ENCODE peak calls at places on chromosomes 2 and 18, in six cellular contexts. P is transverse colon, U is esophagus muscularis mucosa, C is uterus, N is A549, Z is lower lobe of right lung. S is an unnamed sample. For H3K4me1, the result is how much of the 10 kb centered on the place peaks cover.

GRCh38 chr2:8927510-8928456 is 75.7 kb downstream of the MBOAT2 start:
- DNase-seq in P (no peak), U (no peak), C (no peak), N (no peak), Z (no peak), S (no peak)

GRCh38 chr2:138182913-138183312 is 218.6 kb downstream of the HNMT start:
- DNase-seq in P (no peak), U (no peak), C (no peak), N (no peak), Z (no peak), S (no peak)

GRCh38 chr2:105068387-105068786 is 30.5 kb downstream of the MRPS9 start:
- DNase-seq in P (no peak), U (no peak), C (no peak), N (no peak), Z (no peak), S (no peak)

GRCh38 chr2:37934591-37935513 is 9.8 kb downstream of the RMDN2 start:
- DNase-seq in P (no peak), U (no peak), C (no peak), N (no peak), Z (no peak), S (no peak)

GRCh38 chr2:9153589-9153988 is 53.0 kb upstream of the ASAP2 start:
- DNase-seq in P (no peak), U (no peak), C (no peak), N (no peak), Z (no peak), S (no peak)

GRCh38 chr2:126623000-126623399 is 33.0 kb upstream of the GYPC start:
- DNase-seq in P (no peak), U (no peak), C (no peak), N (no peak), Z (no peak), S (no peak)

GRCh38 chr2:179861027-179861776 is at the start of gene ZNF385B:
- DNase-seq in P (peak), U (no peak), C (no peak), N (no peak), Z (peak), S (no peak)

GRCh38 chr18:63022429-63023022 is 297.0 kb downstream of the BCL2 start:
- DNase-seq in P (no peak), U (no peak), C (no peak), N (no peak), Z (no peak), S (no peak)

GRCh38 chr2:10235909-10236550 is 66.7 kb upstream of the HPCAL1 start:
- DNase-seq in P (no peak), U (no peak), C (no peak), N (no peak), Z (peak), S (no peak)

GRCh38 chr2:136727973-136728699 is 37.2 kb upstream of the THSD7B start:
- DNase-seq in P (no peak), U (no peak), C (no peak), N (no peak), Z (no peak), S (no peak)

GRCh38 chr2:69584127-69584889 is 59.2 kb downstream of the AAK1 start:
- DNase-seq in P (no peak), U (no peak), C (no peak), N (no peak), Z (no peak), S (no peak)

GRCh38 chr2:22683911-22684310 is 701.1 kb upstream of the KLHL29 start:
- DNase-seq in P (no peak), U (no peak), C (no peak), N (no peak), Z (no peak), S (no peak)

GRCh38 chr2:112296407-112296806 is 21.0 kb downstream of the ZC3H6 start:
- DNase-seq in P (no peak), U (no peak), C (no peak), N (no peak), Z (no peak), S (no peak)

GRCh38 chr18:44185981-44186380 is 494.7 kb upstream of the SETBP1 start:
- DNase-seq in P (no peak), U (no peak), C (no peak), N (no peak), Z (no peak), S (no peak)

GRCh38 chr2:144515694-144516416 is 4.1 kb downstream of the ZEB2 start:
- DNase-seq in P (peak), U (no peak), C (peak), N (no peak), Z (peak), S (no peak)
- TF ChIP-seq CTCF in P (no peak), U (no peak), C (no peak), N (no peak), Z (no peak), S (no peak)

DNA sequence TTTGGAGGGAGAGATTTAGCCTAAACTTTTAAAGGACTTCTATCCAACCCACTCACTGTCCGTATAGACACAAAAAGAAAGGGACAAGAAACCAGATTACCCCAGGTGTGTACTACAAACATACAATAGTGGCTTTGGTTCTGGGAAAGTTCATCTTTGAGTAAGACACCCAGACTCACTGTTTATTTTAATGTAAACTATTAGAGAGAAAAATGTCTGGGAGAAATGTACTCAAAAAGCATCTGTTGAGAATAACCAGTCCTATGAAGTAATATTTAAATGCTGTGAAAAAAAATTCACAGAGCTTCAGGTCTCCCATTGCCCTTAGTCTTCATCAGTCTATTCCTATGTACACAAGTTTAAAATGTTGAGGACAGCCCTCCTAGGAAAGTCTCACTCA is 107.5 kb downstream of the SLC8A1 start:
- DNase-seq in P (no peak), U (no peak), C (no peak), N (no peak), Z (no peak), S (no peak)
- H3K4me1 ChIP-seq in P (under half), U (half or more), C (under half), N (under half), Z (under half), S (under half)

GRCh38 chr2:224611938-224612337 is 26.8 kb upstream of the CUL3 start:
- DNase-seq in P (no peak), U (no peak), C (no peak), N (no peak), Z (no peak), S (no peak)
- TF ChIP-seq CTCF in P (no peak), U (no peak), C (no peak), N (no peak), Z (no peak), S (no peak)

DNA sequence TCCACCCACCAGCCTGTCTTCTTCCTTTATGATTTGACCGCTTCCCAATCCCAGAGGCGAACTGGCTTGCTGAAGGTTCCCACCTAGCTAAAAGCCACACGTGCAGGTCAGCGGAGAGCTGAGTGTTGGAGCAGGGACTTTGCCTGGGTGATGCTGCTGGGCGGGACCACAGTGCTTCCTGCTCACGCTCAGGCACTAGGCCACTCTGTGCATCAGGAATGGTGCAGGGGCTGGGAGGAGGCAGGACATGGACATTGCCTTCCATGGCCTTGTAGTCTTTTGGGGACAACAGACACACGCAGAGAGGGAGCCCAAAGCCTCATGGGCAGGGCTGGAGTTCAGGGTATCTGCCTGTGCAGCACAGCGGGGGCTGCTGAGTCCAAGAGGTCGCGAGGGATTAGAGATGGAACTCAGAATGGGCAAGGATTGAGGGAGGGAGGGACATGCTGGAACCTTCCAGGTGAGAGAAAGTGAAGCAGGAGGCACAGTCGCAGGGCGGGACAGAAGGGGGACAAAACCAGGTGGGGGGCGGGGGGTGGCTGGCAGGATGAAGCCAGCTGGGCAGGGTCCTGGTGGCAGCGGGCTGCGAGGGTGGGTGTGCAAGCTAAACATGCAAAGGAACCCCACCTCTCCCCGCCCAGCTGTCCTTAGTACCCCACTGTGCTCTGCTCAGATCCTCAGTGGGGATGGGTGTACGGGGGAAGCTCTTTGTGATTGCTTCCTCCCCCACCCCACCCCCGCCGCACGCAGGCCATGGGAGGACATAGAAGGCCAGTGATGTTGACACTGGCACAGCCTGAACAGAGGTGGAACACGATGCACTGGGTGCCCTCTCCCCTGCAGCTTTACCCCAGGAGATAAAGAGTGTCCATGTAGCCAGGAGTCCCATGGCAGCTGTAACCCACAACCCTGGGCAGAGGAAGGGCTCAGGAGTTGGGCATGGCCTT is 207.0 kb downstream of the ZBTB7C start:
- DNase-seq in P (peak), U (no peak), C (no peak), N (no peak), Z (no peak), S (no peak)
- H3K4me1 ChIP-seq in P (under half), U (under half), C (under half), N (under half), Z (under half), S (under half)

GRCh38 chr2:174771136-174771535 is 6.9 kb upstream of the CHRNA1 start:
- DNase-seq in P (no peak), U (no peak), C (no peak), N (no peak), Z (no peak), S (no peak)

GRCh38 chr2:174773191-174773590 is 8.9 kb upstream of the CHRNA1 start:
- DNase-seq in P (no peak), U (no peak), C (no peak), N (no peak), Z (no peak), S (no peak)

GRCh38 chr2:174774828-174775227 is 10.6 kb upstream of the CHRNA1 start:
- DNase-seq in P (no peak), U (no peak), C (no peak), N (no peak), Z (no peak), S (no peak)

GRCh38 chr2:174772492-174772801 is 8.2 kb upstream of the CHRNA1 start:
- DNase-seq in P (no peak), U (no peak), C (no peak), N (no peak), Z (no peak), S (no peak)

GRCh38 chr2:174771631-174772491 is 7.6 kb upstream of the CHRNA1 start:
- DNase-seq in P (peak), U (peak), C (peak), N (peak), Z (peak), S (peak)
- TF ChIP-seq CTCF in P (peak), U (peak), C (peak), N (peak), Z (peak), S (peak)

DNA sequence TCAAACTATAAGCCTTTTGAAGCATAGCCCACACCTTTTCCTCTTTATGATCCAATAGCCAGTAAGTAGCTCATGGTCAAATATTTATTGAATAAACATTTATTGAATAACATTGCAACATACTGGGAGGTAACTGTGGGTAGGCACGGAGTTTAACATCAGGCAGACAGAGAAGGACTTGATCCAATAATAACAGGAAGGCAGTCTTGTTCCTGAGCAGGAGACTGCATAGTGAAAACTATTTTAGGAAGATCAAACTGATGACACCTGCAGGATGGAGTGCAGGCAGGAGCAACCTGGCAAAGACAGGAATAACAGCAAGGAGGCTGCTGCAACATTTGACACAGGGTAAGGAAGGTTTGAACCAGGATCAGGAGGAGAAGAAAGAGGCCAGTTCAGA is 3.1 kb upstream of the DCTN1 start:
- DNase-seq in P (no peak), U (no peak), C (no peak), N (no peak), Z (no peak), S (no peak)
- H3K4me1 ChIP-seq in P (under half), U (half or more), C (under half), N (under half), Z (half or more), S (half or more)

GRCh38 chr2:218073185-218073584 is 4.1 kb downstream of the RUFY4 start:
- DNase-seq in P (no peak), U (no peak), C (no peak), N (no peak), Z (no peak), S (no peak)

GRCh38 chr2:218074031-218074430 is 5.0 kb downstream of the RUFY4 start:
- DNase-seq in P (peak), U (peak), C (no peak), N (peak), Z (peak), S (no peak)

GRCh38 chr2:218072002-218072401 is 2.9 kb downstream of the RUFY4 start:
- DNase-seq in P (no peak), U (peak), C (no peak), N (no peak), Z (no peak), S (no peak)

GRCh38 chr2:218071218-218071937 is 2.3 kb downstream of the RUFY4 start:
- DNase-seq in P (no peak), U (peak), C (no peak), N (no peak), Z (no peak), S (no peak)

DNA sequence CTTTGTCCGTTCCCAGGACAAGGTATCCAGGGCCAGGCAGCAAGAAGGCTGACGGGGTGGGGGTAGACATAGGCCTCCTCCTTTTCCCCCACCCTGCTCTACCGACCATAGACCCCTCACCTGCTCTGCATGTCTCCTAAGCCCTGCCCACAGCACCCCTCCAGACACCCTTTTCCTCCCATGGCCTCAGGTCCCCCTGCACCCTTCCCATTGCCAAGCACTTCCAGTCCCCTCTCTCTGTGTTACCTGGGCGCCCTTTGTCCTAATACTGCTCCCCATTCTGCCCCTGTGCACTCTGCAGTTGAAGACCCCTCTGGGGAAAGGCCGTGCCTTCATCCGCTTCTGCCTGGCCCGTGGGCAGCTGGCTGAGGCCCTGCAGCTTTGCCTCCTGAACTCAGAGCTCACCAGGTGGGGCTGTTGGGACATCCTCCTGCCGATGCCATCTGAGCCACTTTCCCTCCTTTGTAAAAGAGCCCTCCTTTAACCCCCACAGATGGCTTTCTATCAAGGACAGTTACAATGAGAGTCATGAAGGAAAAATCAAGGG is 3.5 kb downstream of the RUFY4 start:
- DNase-seq in P (no peak), U (no peak), C (no peak), N (no peak), Z (no peak), S (no peak)
- TF ChIP-seq CTCF in P (no peak), U (no peak), C (no peak), N (no peak), Z (no peak), S (no peak)

DNA sequence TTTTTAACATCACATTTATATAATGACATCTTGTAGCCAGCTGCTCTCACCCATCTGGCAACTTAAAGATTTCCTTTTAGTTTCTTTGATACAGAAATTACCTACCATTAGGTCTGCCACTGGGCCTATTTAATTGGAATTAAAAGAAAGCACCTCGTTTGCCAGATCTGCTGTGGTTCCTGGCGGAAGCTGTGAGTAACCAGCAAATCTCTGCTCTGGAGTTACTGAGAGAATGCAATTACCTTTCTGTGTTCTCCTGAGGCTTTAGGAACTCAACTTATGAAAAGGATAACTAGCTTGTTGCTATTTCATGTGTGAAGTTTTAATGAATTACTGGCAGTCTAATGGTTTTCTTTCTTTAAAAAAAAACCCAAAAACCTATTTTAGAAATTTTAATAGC is 69.7 kb upstream of the LYPD6B start:
- DNase-seq in P (no peak), U (no peak), C (no peak), N (no peak), Z (no peak), S (no peak)
- H3K4me1 ChIP-seq in P (under half), U (under half), C (under half), N (under half), Z (under half), S (under half)

GRCh38 chr18:45441110-45441842 is 174.0 kb upstream of the SLC14A2 start:
- DNase-seq in P (no peak), U (no peak), C (no peak), N (peak), Z (no peak), S (no peak)
- TF ChIP-seq CTCF in P (peak), U (peak), C (no peak), N (peak), Z (no peak), S (no peak)

GRCh38 chr18:10924290-10924689 is 225.1 kb downstream of the PIEZO2 start:
- DNase-seq in P (no peak), U (no peak), C (no peak), N (no peak), Z (no peak), S (no peak)
- H3K4me1 ChIP-seq in P (under half), U (under half), C (under half), N (under half), Z (under half), S (under half)